ENCODE peak calls at places on chromosome 15, in six cellular contexts. One of them, this sample, is unnamed.

GRCh38 chr15:101121511-101122090 is 130.2 kb downstream of the CHSY1 start:
- DNase-seq in CD4-positive, CD25-positive, alpha-beta regulatory T cell: peak; percentile 44
- DNase-seq in MM.1S: peak; percentile 72
- DNase-seq in SJCRH30: peak; percentile 79
- DNase-seq in tibial artery: peak; percentile 69
- DNase-seq in heart left ventricle: peak; percentile 85
- DNase-seq in this sample: peak; percentile 61

GRCh38 chr15:23647421-23648375 is at the start of gene MAGEL2:
- DNase-seq in CD4-positive, CD25-positive, alpha-beta regulatory T cell: no peak
- DNase-seq in tibial artery: no peak
- DNase-seq in MM.1S: no peak
- DNase-seq in heart left ventricle: no peak
- DNase-seq in SJCRH30: peak; percentile 43
- DNase-seq in this sample: peak; percentile 77

GRCh38 chr15:52427804-52428203 is 100.9 kb downstream of the MYO5A start:
- DNase-seq in CD4-positive, CD25-positive, alpha-beta regulatory T cell: no peak
- DNase-seq in tibial artery: peak; percentile 48
- DNase-seq in heart left ventricle: no peak
- DNase-seq in SJCRH30: peak; percentile 86
- DNase-seq in MM.1S: no peak
- DNase-seq in this sample: peak; percentile 53

GRCh38 chr15:92625297-92625980 is 30.1 kb downstream of the FAM174B start:
- DNase-seq in heart left ventricle: no peak
- DNase-seq in MM.1S: peak; percentile 36
- DNase-seq in CD4-positive, CD25-positive, alpha-beta regulatory T cell: peak; percentile 53
- DNase-seq in tibial artery: no peak
- DNase-seq in SJCRH30: no peak
- DNase-seq in this sample: no peak

GRCh38 chr15:55282284-55282833 is 7.3 kb downstream of the RAB27A start:
- DNase-seq in CD4-positive, CD25-positive, alpha-beta regulatory T cell: no peak
- DNase-seq in tibial artery: no peak
- DNase-seq in heart left ventricle: no peak
- DNase-seq in SJCRH30: peak; percentile 19
- DNase-seq in MM.1S: no peak
- DNase-seq in this sample: no peak

GRCh38 chr15:46751303-46751702 is 966.0 kb upstream of the SEMA6D start:
- DNase-seq in heart left ventricle: no peak
- DNase-seq in CD4-positive, CD25-positive, alpha-beta regulatory T cell: no peak
- DNase-seq in MM.1S: peak; percentile 66
- DNase-seq in tibial artery: no peak
- DNase-seq in SJCRH30: no peak
- DNase-seq in this sample: no peak

GRCh38 chr15:74352393-74352910 is 15.0 kb downstream of the CYP11A1 start:
- DNase-seq in CD4-positive, CD25-positive, alpha-beta regulatory T cell: no peak
- DNase-seq in MM.1S: no peak
- DNase-seq in tibial artery: no peak
- DNase-seq in heart left ventricle: no peak
- DNase-seq in SJCRH30: no peak
- DNase-seq in this sample: no peak

GRCh38 chr15:73872370-73872769 is 994 bp upstream of the TBC1D21 start:
- DNase-seq in MM.1S: no peak
- DNase-seq in tibial artery: no peak
- DNase-seq in CD4-positive, CD25-positive, alpha-beta regulatory T cell: no peak
- DNase-seq in heart left ventricle: no peak
- DNase-seq in SJCRH30: no peak
- DNase-seq in this sample: no peak

GRCh38 chr15:36883705-36884355 is 216.5 kb downstream of the MEIS2 start:
- DNase-seq in tibial artery: peak; percentile 83
- DNase-seq in CD4-positive, CD25-positive, alpha-beta regulatory T cell: peak; percentile 75
- DNase-seq in MM.1S: peak; percentile 81
- DNase-seq in heart left ventricle: peak; percentile 86
- DNase-seq in SJCRH30: peak; percentile 84
- DNase-seq in this sample: peak; percentile 97
- H3K4me3 ChIP-seq in tibial artery: peak overlapping the region; percentile 41
- H3K4me3 ChIP-seq in CD4-positive, CD25-positive, alpha-beta regulatory T cell: no peak overlapping the region
- H3K4me3 ChIP-seq in MM.1S: no peak overlapping the region
- H3K4me3 ChIP-seq in heart left ventricle: peak overlapping the region; percentile 12
- H3K4me3 ChIP-seq in SJCRH30: no peak overlapping the region
- H3K4me3 ChIP-seq in this sample: peak overlapping the region; percentile 26

GRCh38 chr15:65037279-65037678 is 7.8 kb upstream of the MTFMT start:
- DNase-seq in tibial artery: no peak
- DNase-seq in CD4-positive, CD25-positive, alpha-beta regulatory T cell: no peak
- DNase-seq in MM.1S: no peak
- DNase-seq in SJCRH30: no peak
- DNase-seq in heart left ventricle: no peak
- DNase-seq in this sample: no peak

GRCh38 chr15:65032823-65033537 is 3.5 kb upstream of the MTFMT start:
- DNase-seq in CD4-positive, CD25-positive, alpha-beta regulatory T cell: peak; percentile 60
- DNase-seq in tibial artery: peak; percentile 47
- DNase-seq in heart left ventricle: peak; percentile 40
- DNase-seq in MM.1S: peak; percentile 81
- DNase-seq in SJCRH30: peak; percentile 85
- DNase-seq in this sample: peak; percentile 92

GRCh38 chr15:65038428-65038827 is 6.8 kb upstream of the SLC51B start:
- DNase-seq in CD4-positive, CD25-positive, alpha-beta regulatory T cell: no peak
- DNase-seq in tibial artery: no peak
- DNase-seq in SJCRH30: no peak
- DNase-seq in heart left ventricle: no peak
- DNase-seq in MM.1S: no peak
- DNase-seq in this sample: no peak

GRCh38 chr15:65033659-65034269 is 4.3 kb upstream of the MTFMT start:
- DNase-seq in CD4-positive, CD25-positive, alpha-beta regulatory T cell: peak; percentile 66
- DNase-seq in SJCRH30: peak; percentile 48
- DNase-seq in tibial artery: no peak
- DNase-seq in heart left ventricle: no peak
- DNase-seq in MM.1S: peak; percentile 61
- DNase-seq in this sample: peak; percentile 56

GRCh38 chr15:65034719-65035118 is 5.3 kb upstream of the MTFMT start:
- DNase-seq in CD4-positive, CD25-positive, alpha-beta regulatory T cell: no peak
- DNase-seq in SJCRH30: no peak
- DNase-seq in MM.1S: no peak
- DNase-seq in heart left ventricle: no peak
- DNase-seq in tibial artery: no peak
- DNase-seq in this sample: no peak
- H3K4me1 ChIP-seq in CD4-positive, CD25-positive, alpha-beta regulatory T cell: peaks cover 8% of the 10 kb centered on the region
- H3K4me1 ChIP-seq in SJCRH30: peaks cover 10% of the 10 kb centered on the region
- H3K4me1 ChIP-seq in MM.1S: peaks cover 9% of the 10 kb centered on the region
- H3K4me1 ChIP-seq in heart left ventricle: no peaks in the 10 kb centered on the region
- H3K4me1 ChIP-seq in tibial artery: peaks cover 12% of the 10 kb centered on the region
- H3K4me1 ChIP-seq in this sample: no peaks in the 10 kb centered on the region

GRCh38 chr15:67512933-67513714 is 7.8 kb upstream of the C15orf61 start:
- DNase-seq in CD4-positive, CD25-positive, alpha-beta regulatory T cell: no peak
- DNase-seq in MM.1S: no peak
- DNase-seq in heart left ventricle: no peak
- DNase-seq in SJCRH30: no peak
- DNase-seq in tibial artery: no peak
- DNase-seq in this sample: no peak

GRCh38 chr15:67510597-67511225 is 10.2 kb upstream of the C15orf61 start:
- DNase-seq in tibial artery: no peak
- DNase-seq in CD4-positive, CD25-positive, alpha-beta regulatory T cell: no peak
- DNase-seq in heart left ventricle: no peak
- DNase-seq in SJCRH30: no peak
- DNase-seq in MM.1S: no peak
- DNase-seq in this sample: no peak

GRCh38 chr15:67512140-67512539 is 8.8 kb upstream of the C15orf61 start:
- DNase-seq in tibial artery: no peak
- DNase-seq in SJCRH30: no peak
- DNase-seq in CD4-positive, CD25-positive, alpha-beta regulatory T cell: no peak
- DNase-seq in MM.1S: no peak
- DNase-seq in heart left ventricle: no peak
- DNase-seq in this sample: no peak

GRCh38 chr15:67509918-67510317 is 11.0 kb upstream of the C15orf61 start:
- DNase-seq in CD4-positive, CD25-positive, alpha-beta regulatory T cell: no peak
- DNase-seq in tibial artery: no peak
- DNase-seq in SJCRH30: no peak
- DNase-seq in heart left ventricle: no peak
- DNase-seq in MM.1S: no peak
- DNase-seq in this sample: no peak

DNA sequence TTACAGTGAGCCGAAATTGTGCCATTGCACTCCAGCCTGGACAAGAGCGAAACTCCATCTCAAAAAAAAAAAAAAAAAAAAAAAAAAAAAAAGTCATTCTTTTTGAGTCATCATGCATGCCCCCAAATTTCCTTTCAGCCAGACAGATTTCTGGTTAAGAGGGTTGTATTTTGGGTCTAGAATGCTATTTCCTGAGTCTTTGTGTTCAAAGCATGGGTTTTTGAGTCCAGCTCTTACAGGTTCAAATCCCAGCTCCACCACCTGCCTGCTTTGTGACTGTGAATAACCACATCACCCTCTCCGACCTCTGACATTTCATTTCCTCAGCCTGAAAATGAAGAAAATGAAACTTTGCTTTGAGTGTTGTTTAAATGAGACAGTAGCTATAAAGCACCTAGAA is 9.3 kb upstream of the C15orf61 start:
- DNase-seq in tibial artery: no peak
- DNase-seq in MM.1S: no peak
- DNase-seq in heart left ventricle: no peak
- DNase-seq in SJCRH30: no peak
- DNase-seq in CD4-positive, CD25-positive, alpha-beta regulatory T cell: peak; percentile 33
- DNase-seq in this sample: no peak
- H3K27ac ChIP-seq in tibial artery: no peak overlapping the region
- H3K27ac ChIP-seq in MM.1S: no peak overlapping the region
- H3K27ac ChIP-seq in heart left ventricle: no peak overlapping the region
- H3K27ac ChIP-seq in SJCRH30: no peak overlapping the region
- H3K27ac ChIP-seq in CD4-positive, CD25-positive, alpha-beta regulatory T cell: no peak overlapping the region
- H3K27ac ChIP-seq in this sample: no peak overlapping the region

GRCh38 chr15:62299541-62299940 is 134.5 kb upstream of the C2CD4B start:
- DNase-seq in CD4-positive, CD25-positive, alpha-beta regulatory T cell: no peak
- DNase-seq in SJCRH30: no peak
- DNase-seq in heart left ventricle: no peak
- DNase-seq in tibial artery: no peak
- DNase-seq in MM.1S: no peak
- DNase-seq in this sample: no peak

GRCh38 chr15:62301993-62302665 is 137.0 kb upstream of the C2CD4B start:
- DNase-seq in SJCRH30: no peak
- DNase-seq in tibial artery: no peak
- DNase-seq in heart left ventricle: no peak
- DNase-seq in CD4-positive, CD25-positive, alpha-beta regulatory T cell: no peak
- DNase-seq in MM.1S: no peak
- DNase-seq in this sample: no peak

GRCh38 chr15:62297933-62298332 is 132.8 kb upstream of the C2CD4B start:
- DNase-seq in heart left ventricle: no peak
- DNase-seq in CD4-positive, CD25-positive, alpha-beta regulatory T cell: no peak
- DNase-seq in MM.1S: peak; percentile 7
- DNase-seq in tibial artery: no peak
- DNase-seq in SJCRH30: no peak
- DNase-seq in this sample: no peak

GRCh38 chr15:62298811-62299210 is 133.7 kb upstream of the C2CD4B start:
- DNase-seq in MM.1S: peak; percentile 9
- DNase-seq in tibial artery: no peak
- DNase-seq in heart left ventricle: no peak
- DNase-seq in CD4-positive, CD25-positive, alpha-beta regulatory T cell: no peak
- DNase-seq in SJCRH30: no peak
- DNase-seq in this sample: no peak

DNA sequence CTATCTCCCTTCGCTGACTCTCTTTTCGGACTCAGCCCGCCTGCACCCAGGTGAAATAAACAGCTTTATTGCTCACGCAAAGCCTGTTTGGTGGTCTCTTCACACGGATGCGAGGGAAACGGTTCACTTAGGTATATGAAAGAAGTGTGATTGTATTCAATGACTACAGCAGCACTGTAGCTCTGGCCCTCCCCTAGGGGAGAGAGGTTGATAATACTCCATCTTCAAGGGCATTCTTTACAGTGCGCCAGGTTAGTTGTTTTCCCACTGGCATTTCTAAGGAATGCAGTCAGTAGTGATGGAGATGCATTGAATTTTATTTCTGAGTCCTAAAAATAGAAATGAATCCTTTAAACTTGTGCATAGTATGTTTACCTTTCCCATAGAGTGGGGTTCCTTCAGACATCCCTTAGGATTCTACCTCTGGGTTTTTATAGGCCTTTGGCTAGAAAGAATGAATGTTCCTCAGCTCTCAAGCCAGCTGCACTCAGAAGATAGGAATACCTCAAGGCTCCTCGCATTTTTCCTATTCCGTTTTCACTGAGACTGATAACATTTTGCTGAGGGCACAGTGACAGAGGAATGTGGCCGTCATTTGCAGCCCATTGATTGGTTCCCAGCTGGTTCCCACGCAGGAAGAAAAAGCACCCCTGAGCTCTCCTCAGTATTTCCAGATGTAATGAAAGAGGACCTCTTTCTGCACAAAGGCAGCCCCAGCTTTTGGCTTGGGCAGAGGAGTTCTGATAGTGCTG is 131.8 kb upstream of the C2CD4B start:
- DNase-seq in CD4-positive, CD25-positive, alpha-beta regulatory T cell: no peak
- DNase-seq in tibial artery: no peak
- DNase-seq in SJCRH30: no peak
- DNase-seq in heart left ventricle: no peak
- DNase-seq in MM.1S: no peak
- DNase-seq in this sample: peak; percentile 40
- H3K4me3 ChIP-seq in CD4-positive, CD25-positive, alpha-beta regulatory T cell: no peak overlapping the region
- H3K4me3 ChIP-seq in tibial artery: no peak overlapping the region
- H3K4me3 ChIP-seq in SJCRH30: no peak overlapping the region
- H3K4me3 ChIP-seq in heart left ventricle: no peak overlapping the region
- H3K4me3 ChIP-seq in MM.1S: no peak overlapping the region
- H3K4me3 ChIP-seq in this sample: no peak overlapping the region

GRCh38 chr15:60918234-60918964 is 310.7 kb downstream of the RORA start:
- DNase-seq in heart left ventricle: no peak
- DNase-seq in SJCRH30: no peak
- DNase-seq in MM.1S: no peak
- DNase-seq in CD4-positive, CD25-positive, alpha-beta regulatory T cell: no peak
- DNase-seq in tibial artery: no peak
- DNase-seq in this sample: no peak

GRCh38 chr15:60916674-60917468 is 312.2 kb downstream of the RORA start:
- DNase-seq in MM.1S: peak; percentile 90
- DNase-seq in CD4-positive, CD25-positive, alpha-beta regulatory T cell: peak; percentile 95
- DNase-seq in heart left ventricle: peak; percentile 84
- DNase-seq in SJCRH30: peak; percentile 85
- DNase-seq in tibial artery: peak; percentile 92
- DNase-seq in this sample: peak; percentile 90

GRCh38 chr15:60917469-60918130 is 311.5 kb downstream of the RORA start:
- DNase-seq in CD4-positive, CD25-positive, alpha-beta regulatory T cell: no peak
- DNase-seq in SJCRH30: no peak
- DNase-seq in tibial artery: peak; percentile 69
- DNase-seq in MM.1S: no peak
- DNase-seq in heart left ventricle: peak; percentile 67
- DNase-seq in this sample: no peak

GRCh38 chr15:60914360-60914759 is 314.7 kb downstream of the RORA start:
- DNase-seq in SJCRH30: no peak
- DNase-seq in CD4-positive, CD25-positive, alpha-beta regulatory T cell: no peak
- DNase-seq in tibial artery: no peak
- DNase-seq in heart left ventricle: no peak
- DNase-seq in MM.1S: no peak
- DNase-seq in this sample: no peak

GRCh38 chr15:60916032-60916673 is 312.9 kb downstream of the RORA start:
- DNase-seq in tibial artery: no peak
- DNase-seq in CD4-positive, CD25-positive, alpha-beta regulatory T cell: no peak
- DNase-seq in MM.1S: no peak
- DNase-seq in SJCRH30: no peak
- DNase-seq in heart left ventricle: no peak
- DNase-seq in this sample: no peak
- H3K4me1 ChIP-seq in tibial artery: peaks cover 33% of the 10 kb centered on the region
- H3K4me1 ChIP-seq in CD4-positive, CD25-positive, alpha-beta regulatory T cell: peaks cover 10% of the 10 kb centered on the region
- H3K4me1 ChIP-seq in MM.1S: peaks cover 4% of the 10 kb centered on the region
- H3K4me1 ChIP-seq in SJCRH30: peaks cover 17% of the 10 kb centered on the region
- H3K4me1 ChIP-seq in heart left ventricle: peaks cover 23% of the 10 kb centered on the region
- H3K4me1 ChIP-seq in this sample: no peaks in the 10 kb centered on the region

This sample was measured in neural progenitor cell.